ENCODE peak calls at places on chromosome 9, in seven cellular contexts. O is mucosa of descending colon; M is activated CD8-positive, alpha-beta memory T cell treated with anti-CD3 and anti-CD28 coated beads, Interleukin-2, amount 50 U/mL, for 48 hours; W is HS-5; J is GM10248; U is cardiac fibroblast; Q is RPMI7951. T is an unnamed sample.
A peak's percentile ranks its signal among the peaks of the same experiment; 100 is the strongest.

GRCh38 chr9:95486318-95486717 is 30.5 kb downstream of the PTCH1 start:
- DNase-seq in W (no peak), M (no peak), U (no peak), J (no peak), O (no peak), Q (no peak), T (no peak)

GRCh38 chr9:69919461-69920061 is 98.9 kb downstream of the CFAP95 start:
- DNase-seq in Q (peak; percentile 63), J (peak; percentile 59), M (no peak), U (peak; percentile 77), W (no peak), O (no peak), T (no peak)

GRCh38 chr9:16425572-16425971 is 444.9 kb downstream of the BNC2 start:
- DNase-seq in U (peak; percentile 86), J (no peak), O (no peak), W (peak; percentile 63), M (no peak), Q (peak; percentile 58), T (no peak)

GRCh38 chr9:127530206-127530941 is 79.1 kb downstream of the LRSAM1 start:
- DNase-seq in M (no peak), J (no peak), W (no peak), O (no peak), Q (no peak), U (no peak), T (no peak)

GRCh38 chr9:138038244-138038671 is 160.7 kb downstream of the CACNA1B start:
- DNase-seq in M (no peak), J (no peak), W (no peak), O (no peak), Q (no peak), U (no peak), T (no peak)

GRCh38 chr9:130665431-130666392 is 1.3 kb downstream of the PRDM12 start:
- DNase-seq in M (no peak), J (no peak), O (no peak), U (no peak), W (no peak), Q (no peak), T (no peak)

GRCh38 chr9:29691758-29692407 is 2118.6 kb upstream of the C9orf72 start:
- DNase-seq in Q (no peak), M (no peak), O (no peak), U (peak; percentile 57), J (peak; percentile 4), W (no peak), T (no peak)

GRCh38 chr9:69317894-69318293 is 7.1 kb upstream of the ENTREP1 start:
- DNase-seq in U (no peak), Q (no peak), O (no peak), J (no peak), M (peak; percentile 57), W (no peak), T (no peak)

GRCh38 chr9:70222354-70222753 is 36.4 kb upstream of the SMC5 start:
- DNase-seq in Q (no peak), J (no peak), U (no peak), O (no peak), M (no peak), W (peak; percentile 16), T (no peak)

GRCh38 chr9:92350129-92350739 is 24.5 kb downstream of the CENPP start:
- DNase-seq in O (no peak), J (no peak), M (no peak), Q (peak; percentile 16), U (peak; percentile 77), W (peak; percentile 8), T (no peak)

GRCh38 chr9:72751541-72751940 is 201.3 kb downstream of the ALDH1A1 start:
- DNase-seq in Q (no peak), W (no peak), U (no peak), O (no peak), J (no peak), M (no peak), T (no peak)

GRCh38 chr9:76651114-76651697 is 113.0 kb upstream of the PCA3 start:
- DNase-seq in O (no peak), Q (no peak), J (no peak), M (no peak), W (no peak), U (no peak), T (no peak)

GRCh38 chr9:23587903-23588302 is 238.1 kb downstream of the ELAVL2 start:
- DNase-seq in W (no peak), O (no peak), Q (no peak), U (no peak), M (no peak), J (no peak), T (no peak)

GRCh38 chr9:114311571-114312512 is 11.1 kb upstream of the ORM1 start:
- DNase-seq in Q (no peak), M (peak; percentile 36), U (no peak), J (no peak), W (no peak), O (peak; percentile 19), T (no peak)

T was measured in HS-27A.